ENCODE peak calls at places on chromosomes 2 and 18, in five cellular contexts. X is transverse colon, W is aorta, F is Peyer's patch, U is psoas muscle. Q is an unnamed sample. For H3K4me1, the result is how much of the 10 kb centered on the place peaks cover.

GRCh38 chr2:41791523-41791922 is 256.3 kb upstream of the PKDCC start:
- DNase-seq in X (no peak), W (no peak), F (no peak), U (no peak), Q (no peak)

GRCh38 chr2:1868683-1869141 is 124.4 kb upstream of the PXDN start:
- DNase-seq in X (no peak), W (no peak), F (no peak), U (no peak), Q (no peak)

GRCh38 chr2:199739413-199740110 is 111.4 kb downstream of the FTCDNL1 start:
- DNase-seq in X (peak), W (peak), F (peak), U (peak), Q (peak)

GRCh38 chr2:231684314-231685223 is 23.8 kb upstream of the PTMA start:
- DNase-seq in X (no peak), W (no peak), F (no peak), U (no peak), Q (no peak)

GRCh38 chr2:163264376-163264775 is 425.8 kb upstream of the KCNH7 start:
- DNase-seq in X (no peak), W (no peak), F (no peak), U (no peak), Q (no peak)

GRCh38 chr2:233007270-233007669 is 5.8 kb downstream of the NGEF start:
- DNase-seq in X (no peak), W (peak), F (no peak), U (no peak), Q (no peak)

GRCh38 chr2:209937893-209938292 is 64.5 kb upstream of the RPE start:
- DNase-seq in X (no peak), W (no peak), F (no peak), U (no peak), Q (no peak)

GRCh38 chr2:68569604-68570003 is 73.8 kb upstream of the PROKR1 start:
- DNase-seq in X (no peak), W (no peak), F (no peak), U (no peak), Q (no peak)

GRCh38 chr18:903703-904102 is 968 bp upstream of the ADCYAP1 start:
- DNase-seq in X (no peak), W (peak), F (no peak), U (peak), Q (no peak)

GRCh38 chr18:74633652-74634352 is 36.1 kb downstream of the ZNF407 start:
- DNase-seq in X (no peak), W (no peak), F (no peak), U (no peak), Q (no peak)

GRCh38 chr18:79781331-79781941 is 16.3 kb upstream of the KCNG2 start:
- DNase-seq in X (peak), W (peak), F (peak), U (no peak), Q (no peak)

GRCh38 chr2:9656270-9656766 is 25.5 kb upstream of the YWHAQ start:
- DNase-seq in X (no peak), W (peak), F (no peak), U (no peak), Q (no peak)

GRCh38 chr2:119645173-119645846 is 33.7 kb upstream of the TMEM177 start:
- DNase-seq in X (no peak), W (no peak), F (no peak), U (no peak), Q (no peak)

GRCh38 chr2:165295643-165296042 is 56.4 kb downstream of the SCN2A start:
- DNase-seq in X (no peak), W (no peak), F (no peak), U (no peak), Q (no peak)

GRCh38 chr2:120751553-120751952 is 15.9 kb downstream of the GLI2 start:
- DNase-seq in X (no peak), W (no peak), F (no peak), U (no peak), Q (no peak)

GRCh38 chr2:63842149-63843061 is 709 bp downstream of the UGP2 start:
- DNase-seq in X (peak), W (peak), F (peak), U (peak), Q (peak)

GRCh38 chr2:23404426-23404825 is 19.4 kb downstream of the KLHL29 start:
- DNase-seq in X (peak), W (no peak), F (no peak), U (no peak), Q (peak)

GRCh38 chr2:234289789-234290188 is 207.1 kb downstream of the ARL4C start:
- DNase-seq in X (no peak), W (no peak), F (no peak), U (no peak), Q (no peak)

GRCh38 chr2:199798881-199799580 is 52.0 kb downstream of the FTCDNL1 start:
- DNase-seq in X (peak), W (no peak), F (no peak), U (peak), Q (no peak)

GRCh38 chr18:29711931-29712330 is 1330.6 kb downstream of the DSC3 start:
- DNase-seq in X (no peak), W (no peak), F (no peak), U (no peak), Q (no peak)

GRCh38 chr2:240586919-240587800 is 626 bp downstream of the CAPN10 start:
- DNase-seq in X (peak), W (peak), F (peak), U (no peak), Q (peak)

GRCh38 chr2:173715483-173715882 is 249.7 kb downstream of the SP3 start:
- DNase-seq in X (no peak), W (no peak), F (no peak), U (no peak), Q (no peak)

GRCh38 chr2:237604960-237605359 is 14.4 kb upstream of the RAB17 start:
- DNase-seq in X (no peak), W (no peak), F (no peak), U (no peak), Q (no peak)

GRCh38 chr2:217943379-217944321 is 59.1 kb downstream of the TNS1 start:
- DNase-seq in X (peak), W (peak), F (peak), U (peak), Q (peak)

GRCh38 chr2:14632133-14632936 is at the start of gene LRATD1:
- DNase-seq in X (peak), W (peak), F (peak), U (peak), Q (peak)

GRCh38 chr2:53353372-53354111 is 414.1 kb upstream of the CHAC2 start:
- DNase-seq in X (peak), W (peak), F (no peak), U (no peak), Q (no peak)

GRCh38 chr2:217356795-217357194 is 496.9 kb upstream of the TNP1 start:
- DNase-seq in X (no peak), W (peak), F (no peak), U (no peak), Q (no peak)

GRCh38 chr2:30110773-30111172 is 36.0 kb upstream of the YPEL5 start:
- DNase-seq in X (no peak), W (no peak), F (no peak), U (no peak), Q (no peak)

GRCh38 chr2:25397777-25398176 is 56.1 kb upstream of the DNMT3A start:
- DNase-seq in X (no peak), W (no peak), F (no peak), U (no peak), Q (no peak)

GRCh38 chr2:104734937-104735586 is 118.9 kb upstream of the POU3F3 start:
- DNase-seq in X (no peak), W (no peak), F (no peak), U (no peak), Q (no peak)

GRCh38 chr2:20113004-20113796 is 61.8 kb upstream of the LAPTM4A start:
- DNase-seq in X (no peak), W (no peak), F (no peak), U (no peak), Q (no peak)

GRCh38 chr2:5389740-5390139 is 302.4 kb upstream of the SOX11 start:
- DNase-seq in X (no peak), W (no peak), F (no peak), U (no peak), Q (no peak)

GRCh38 chr2:193222456-193222855 is 1027.7 kb upstream of the TMEFF2 start:
- DNase-seq in X (no peak), W (no peak), F (no peak), U (no peak), Q (no peak)

GRCh38 chr2:131394147-131394931 is 30.4 kb upstream of the RAB6D start:
- DNase-seq in X (peak), W (no peak), F (peak), U (peak), Q (no peak)

GRCh38 chr18:60448487-60449267 is 76.1 kb upstream of the MC4R start:
- DNase-seq in X (no peak), W (no peak), F (no peak), U (no peak), Q (no peak)

GRCh38 chr2:46175409-46175808 is 121.8 kb upstream of the EPAS1 start:
- DNase-seq in X (no peak), W (no peak), F (no peak), U (no peak), Q (no peak)

GRCh38 chr2:168396131-168396530 is 59.9 kb upstream of the CERS6 start:
- DNase-seq in X (no peak), W (no peak), F (no peak), U (no peak), Q (no peak)

GRCh38 chr2:26580151-26580550 is 61.0 kb downstream of the CIB4 start:
- DNase-seq in X (no peak), W (peak), F (no peak), U (no peak), Q (no peak)

GRCh38 chr2:218072002-218072401 is 2.9 kb downstream of the RUFY4 start:
- DNase-seq in X (no peak), W (no peak), F (no peak), U (no peak), Q (no peak)

GRCh38 chr18:32271649-32272324 is 81.9 kb downstream of the MEP1B start:
- DNase-seq in X (peak), W (no peak), F (no peak), U (no peak), Q (no peak)

DNA sequence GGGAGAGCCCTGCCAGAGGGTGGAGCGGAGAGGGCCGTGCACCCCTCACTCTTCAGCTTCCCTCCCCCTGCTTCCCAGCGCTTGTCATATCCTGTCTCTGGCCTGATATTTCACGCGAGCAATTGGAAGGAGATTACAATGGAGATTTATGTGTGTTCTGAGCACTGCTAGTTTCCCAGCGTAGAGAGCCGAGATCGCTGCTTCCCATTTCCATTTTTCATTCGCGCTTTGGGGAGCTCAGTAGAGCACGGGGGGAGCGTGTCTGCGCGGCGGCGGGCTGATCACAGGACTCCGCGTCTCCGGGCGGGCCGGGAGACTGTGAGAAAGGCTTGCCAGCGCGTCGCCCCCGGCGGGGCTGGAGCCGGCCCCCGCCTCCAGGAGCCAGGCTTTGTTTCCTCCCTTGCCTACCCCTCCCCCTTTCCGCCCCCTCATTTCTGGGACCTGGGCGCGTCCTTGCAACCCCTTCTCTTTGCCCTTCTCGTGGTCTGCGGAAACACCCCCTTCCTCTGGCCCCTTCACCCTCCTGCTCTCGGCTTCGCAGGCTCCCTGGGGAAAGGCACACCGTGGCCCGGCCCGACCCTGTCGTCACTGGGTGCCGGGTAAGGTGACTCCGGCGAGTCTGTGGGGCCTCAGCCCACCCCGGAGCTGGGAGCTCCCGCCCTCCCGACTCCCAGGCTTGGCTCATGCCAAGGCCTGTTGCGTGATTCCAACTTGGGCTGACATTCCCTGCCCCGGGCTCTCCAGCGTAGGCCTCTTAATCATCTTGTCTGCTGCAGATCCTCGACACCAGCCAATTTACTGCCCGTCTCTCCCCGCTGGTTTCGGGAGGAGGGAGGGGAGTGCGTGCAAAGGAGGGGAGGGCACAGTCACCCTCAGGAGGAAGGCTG is 5.8 kb downstream of the DLX2 start:
- DNase-seq in X (no peak), W (peak), F (peak), U (no peak), Q (no peak)
- H3K4me1 ChIP-seq in X (half or more), W (under half), F (half or more), U (half or more), Q (under half)

DNA sequence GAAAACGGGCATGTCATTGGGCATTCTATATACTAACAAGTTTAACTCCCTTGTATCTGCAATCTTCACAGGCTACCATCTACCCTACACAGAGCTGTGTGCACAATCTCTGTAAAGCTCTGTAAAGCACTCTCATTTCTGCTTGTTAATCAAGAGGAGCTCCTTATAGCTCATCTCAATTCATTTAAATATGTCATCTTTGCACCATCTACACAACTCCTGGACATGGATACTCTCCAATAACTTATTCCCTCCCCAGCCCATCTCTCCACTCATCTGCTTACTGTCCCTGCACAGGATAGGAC is 61.5 kb downstream of the DPP4 start:
- DNase-seq in X (no peak), W (no peak), F (no peak), U (no peak), Q (no peak)
- H3K4me1 ChIP-seq in X (under half), W (under half), F (under half), U (under half), Q (under half)

GRCh38 chr18:36529747-36530146 is 232.2 kb downstream of the FHOD3 start:
- DNase-seq in X (no peak), W (no peak), F (no peak), U (no peak), Q (no peak)

GRCh38 chr18:36531636-36532035 is 234.1 kb downstream of the FHOD3 start:
- DNase-seq in X (no peak), W (no peak), F (no peak), U (no peak), Q (no peak)

GRCh38 chr18:36532394-36532793 is 234.9 kb downstream of the FHOD3 start:
- DNase-seq in X (no peak), W (no peak), F (no peak), U (no peak), Q (no peak)

GRCh38 chr18:36532815-36533214 is 235.3 kb downstream of the FHOD3 start:
- DNase-seq in X (no peak), W (no peak), F (no peak), U (no peak), Q (no peak)

GRCh38 chr18:36530676-36531405 is 233.3 kb downstream of the FHOD3 start:
- DNase-seq in X (no peak), W (no peak), F (no peak), U (no peak), Q (no peak)
- H3K4me1 ChIP-seq in X (under half), W (under half), F (under half), U (under half), Q (under half)

GRCh38 chr2:238808761-238809160 is 39.1 kb upstream of the TWIST2 start:
- DNase-seq in X (no peak), W (no peak), F (no peak), U (no peak), Q (no peak)
- H3K4me1 ChIP-seq in X (under half), W (under half), F (under half), U (under half), Q (under half)